ENCODE peak calls at places on chromosomes 7 and 10, in five cellular contexts. V is breast epithelium, O is AG09309, W is A549, N is lower lobe of right lung. C is an unnamed sample.

GRCh38 chr10:51960494-51960895 is 261.1 kb upstream of the CSTF2T start:
- DNase-seq in V (no peak), O (peak; percentile 69), W (peak; percentile 36), N (no peak), C (no peak)

GRCh38 chr10:97547889-97548485 is 24.6 kb upstream of the ANKRD2 start:
- DNase-seq in V (no peak), O (no peak), W (no peak), N (no peak), C (peak; percentile 5)

GRCh38 chr7:102473271-102473991 is 5.3 kb downstream of the POLR2J start:
- DNase-seq in V (no peak), O (no peak), W (no peak), N (peak; percentile 25), C (no peak)

GRCh38 chr10:84208023-84208422 is 13.7 kb downstream of the CDHR1 start:
- DNase-seq in V (no peak), O (no peak), W (no peak), N (no peak), C (no peak)

GRCh38 chr7:144384555-144385245 is 18.8 kb downstream of the NOBOX start:
- DNase-seq in V (no peak), O (no peak), W (peak; percentile 45), N (no peak), C (no peak)

GRCh38 chr7:105261689-105262088 is 127.0 kb downstream of the SRPK2 start:
- DNase-seq in V (no peak), O (no peak), W (no peak), N (no peak), C (no peak)

GRCh38 chr7:2037805-2038635 is 194.7 kb downstream of the MAD1L1 start:
- DNase-seq in V (no peak), O (no peak), W (no peak), N (peak; percentile 20), C (peak; percentile 40)

GRCh38 chr7:84274029-84274638 is 79.5 kb upstream of the SEMA3A start:
- DNase-seq in V (no peak), O (no peak), W (no peak), N (no peak), C (no peak)

GRCh38 chr7:73482746-73483145 is 39.3 kb downstream of the BAZ1B start:
- DNase-seq in V (no peak), O (no peak), W (no peak), N (no peak), C (no peak)

GRCh38 chr10:62047240-62047897 is 145.9 kb downstream of the ARID5B start:
- DNase-seq in V (no peak), O (no peak), W (no peak), N (no peak), C (no peak)

GRCh38 chr10:51397695-51398094 is 301.7 kb downstream of the CSTF2T start:
- DNase-seq in V (peak; percentile 74), O (no peak), W (no peak), N (no peak), C (no peak)

GRCh38 chr7:47078241-47078640 is 503.7 kb downstream of the TNS3 start:
- DNase-seq in V (no peak), O (no peak), W (no peak), N (no peak), C (no peak)

GRCh38 chr10:108545921-108546320 is 1377.4 kb downstream of the XPNPEP1 start:
- DNase-seq in V (no peak), O (no peak), W (no peak), N (no peak), C (no peak)

GRCh38 chr7:113796557-113796956 is 122.3 kb downstream of the PPP1R3A start:
- DNase-seq in V (no peak), O (peak; percentile 68), W (no peak), N (no peak), C (no peak)

GRCh38 chr7:2523941-2524807 is 4.6 kb downstream of the LFNG start:
- DNase-seq in V (peak; percentile 77), O (no peak), W (peak; percentile 66), N (peak; percentile 90), C (peak; percentile 94)

GRCh38 chr7:340200-340937 is 50.4 kb downstream of the FOXL3 start:
- DNase-seq in V (no peak), O (no peak), W (no peak), N (no peak), C (no peak)

GRCh38 chr7:96349572-96349971 is 27.7 kb upstream of the SLC25A13 start:
- DNase-seq in V (no peak), O (no peak), W (no peak), N (no peak), C (no peak)

GRCh38 chr10:86603256-86603655 is 51.1 kb upstream of the OPN4 start:
- DNase-seq in V (no peak), O (no peak), W (no peak), N (no peak), C (no peak)

GRCh38 chr10:12597176-12597575 is 247.8 kb downstream of the CAMK1D start:
- DNase-seq in V (no peak), O (no peak), W (no peak), N (no peak), C (no peak)

GRCh38 chr7:74365320-74366022 is 76.3 kb downstream of the CLIP2 start:
- DNase-seq in V (no peak), O (no peak), W (peak; percentile 69), N (no peak), C (no peak)

GRCh38 chr7:92783260-92783911 is 53.0 kb downstream of the CDK6 start:
- DNase-seq in V (no peak), O (no peak), W (no peak), N (no peak), C (no peak)

GRCh38 chr10:70978181-70978580 is 89.8 kb upstream of the PCBD1 start:
- DNase-seq in V (no peak), O (no peak), W (no peak), N (no peak), C (peak; percentile 21)

GRCh38 chr10:92961638-92962037 is 99.0 kb upstream of the CYP26C1 start:
- DNase-seq in V (no peak), O (no peak), W (no peak), N (no peak), C (no peak)

GRCh38 chr7:65746398-65746669 is 126.5 kb upstream of the VKORC1L1 start:
- DNase-seq in V (no peak), O (no peak), W (peak; percentile 71), N (no peak), C (no peak)

GRCh38 chr10:69425513-69426298 is 9.0 kb upstream of the TACR2 start:
- DNase-seq in V (peak; percentile 39), O (no peak), W (no peak), N (no peak), C (no peak)

GRCh38 chr7:144488977-144489376 is 85.5 kb upstream of the NOBOX start:
- DNase-seq in V (no peak), O (no peak), W (no peak), N (no peak), C (no peak)

GRCh38 chr7:151785681-151785965 is 91.3 kb downstream of the PRKAG2 start:
- DNase-seq in V (no peak), O (no peak), W (no peak), N (no peak), C (no peak)

GRCh38 chr10:3897156-3897555 is 112.1 kb upstream of the KLF6 start:
- DNase-seq in V (no peak), O (no peak), W (peak; percentile 49), N (no peak), C (no peak)

GRCh38 chr10:62467509-62467908 is 93.3 kb downstream of the ZNF365 start:
- DNase-seq in V (no peak), O (no peak), W (no peak), N (no peak), C (no peak)

GRCh38 chr7:131164025-131164899 is 163.4 kb upstream of the MKLN1 start:
- DNase-seq in V (no peak), O (peak; percentile 84), W (peak; percentile 96), N (no peak), C (no peak)

GRCh38 chr7:118496138-118496644 is 271.7 kb downstream of the ANKRD7 start:
- DNase-seq in V (no peak), O (no peak), W (no peak), N (no peak), C (no peak)

GRCh38 chr7:36037121-36037662 is 115.9 kb upstream of the EEPD1 start:
- DNase-seq in V (peak; percentile 91), O (peak; percentile 46), W (peak; percentile 92), N (no peak), C (no peak)

GRCh38 chr7:140810830-140811556 is 113.7 kb downstream of the BRAF start:
- DNase-seq in V (peak; percentile 35), O (peak; percentile 37), W (peak; percentile 75), N (no peak), C (no peak)
- TF ChIP-seq CTCF in V (peak; percentile 62), O (peak; percentile 72), W (peak; percentile 85), N (peak; percentile 78), C (peak; percentile 74)

GRCh38 chr10:6211341-6212265 is 8.9 kb downstream of the PFKFB3 start:
- DNase-seq in V (no peak), O (no peak), W (peak; percentile 59), N (no peak), C (no peak)
- H3K4me3 ChIP-seq in V (no peak overlapping the region), O (no peak overlapping the region), W (peak overlapping the region; percentile 20), N (no peak overlapping the region), C (no peak overlapping the region)

GRCh38 chr10:119238577-119238976 is 31.2 kb downstream of the GRK5 start:
- DNase-seq in V (no peak), O (no peak), W (no peak), N (no peak), C (no peak)
- TF ChIP-seq CTCF in V (no peak), O (no peak), W (no peak), N (no peak), C (no peak)

GRCh38 chr10:11148131-11148530 is 130.5 kb downstream of the CELF2 start:
- DNase-seq in V (no peak), O (no peak), W (no peak), N (no peak), C (no peak)
- H3K4me3 ChIP-seq in V (no peak overlapping the region), O (no peak overlapping the region), W (no peak overlapping the region), N (no peak overlapping the region), C (no peak overlapping the region)

GRCh38 chr7:29556405-29557195 is 7.0 kb upstream of the PRR15 start:
- DNase-seq in V (no peak), O (no peak), W (no peak), N (no peak), C (no peak)
- TF ChIP-seq CTCF in V (no peak), O (peak; percentile 11), W (no peak), N (no peak), C (no peak)

GRCh38 chr7:81074406-81074805 is 155.6 kb upstream of the SEMA3C start:
- DNase-seq in V (no peak), O (no peak), W (no peak), N (no peak), C (no peak)
- H3K4me3 ChIP-seq in V (no peak overlapping the region), O (no peak overlapping the region), W (no peak overlapping the region), N (no peak overlapping the region), C (no peak overlapping the region)

DNA sequence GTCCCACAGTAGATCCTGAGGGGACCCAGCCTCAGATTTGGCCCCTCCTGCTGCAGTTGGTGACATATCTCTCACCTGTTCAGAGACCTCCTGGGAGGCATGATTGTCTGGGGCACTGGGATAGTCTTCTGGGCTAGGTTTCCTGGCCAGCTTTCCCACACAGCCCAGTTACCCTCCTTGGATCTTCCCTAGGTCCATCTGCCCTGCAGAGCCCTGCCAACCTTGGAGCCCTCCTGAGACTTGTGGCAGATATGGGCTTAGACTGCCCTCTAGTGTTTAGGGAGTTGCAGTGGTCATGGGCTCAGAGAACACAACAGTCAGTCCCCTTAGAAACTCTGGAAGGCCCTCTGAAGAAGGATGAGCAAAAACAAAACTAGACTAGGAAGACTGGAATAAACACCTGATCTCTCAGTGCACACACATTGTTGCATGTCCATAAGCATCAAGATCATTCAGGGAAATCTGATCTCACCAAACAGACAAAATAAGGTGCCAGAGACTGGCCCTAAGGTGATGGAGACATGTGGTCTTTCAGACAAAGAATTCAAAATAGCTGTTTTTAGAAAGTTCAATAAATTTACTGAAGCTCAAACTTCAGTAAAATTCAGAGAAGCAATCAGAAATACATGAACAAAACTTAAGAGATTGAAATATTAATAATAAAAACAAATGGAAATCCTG is 324.6 kb downstream of the ATRNL1 start:
- DNase-seq in V (no peak), O (no peak), W (peak; percentile 54), N (no peak), C (no peak)
- TF ChIP-seq CTCF in V (no peak), O (no peak), W (peak; percentile 47), N (peak; percentile 40), C (peak; percentile 44)

C was measured in upper lobe of right lung.